ENCODE peak calls at places on chromosomes 5 and 9, in six cellular contexts. C is lung, U is mesendoderm, Y is mammary epithelial cell, O is colonic mucosa, H is right lobe of liver. V is an unnamed sample.

GRCh38 chr5:146789712-146790660 is 88.6 kb downstream of the PPP2R2B start:
- DNase-seq in C (no peak), U (peak; percentile 70), Y (no peak), O (no peak), H (no peak), V (peak; percentile 78)

GRCh38 chr9:116002624-116003023 is 151.0 kb upstream of the PAPPA start:
- DNase-seq in C (no peak), U (no peak), Y (peak; percentile 83), O (no peak), H (peak; percentile 43), V (no peak)

GRCh38 chr5:142600611-142601360 is 85.1 kb downstream of the FGF1 start:
- DNase-seq in C (no peak), U (no peak), Y (no peak), O (no peak), H (peak; percentile 54), V (no peak)

GRCh38 chr9:82923410-82924242 is 139.3 kb downstream of the RASEF start:
- DNase-seq in C (no peak), U (no peak), Y (peak; percentile 11), O (no peak), H (no peak), V (no peak)

GRCh38 chr5:95241635-95242034 is 43.3 kb downstream of the MCTP1 start:
- DNase-seq in C (no peak), U (no peak), Y (no peak), O (no peak), H (no peak), V (no peak)

GRCh38 chr5:138000102-138000723 is 32.7 kb downstream of the FAM13B start:
- DNase-seq in C (no peak), U (peak; percentile 26), Y (peak; percentile 52), O (no peak), H (no peak), V (no peak)

GRCh38 chr5:36889264-36889663 is 12.7 kb downstream of the NIPBL start:
- DNase-seq in C (no peak), U (no peak), Y (no peak), O (no peak), H (no peak), V (no peak)

GRCh38 chr5:38258319-38259061 is at the start of gene EGFLAM:
- DNase-seq in C (no peak), U (peak; percentile 88), Y (peak; percentile 4), O (no peak), H (no peak), V (peak; percentile 91)

GRCh38 chr5:65190328-65191053 is 291.2 kb downstream of the ADAMTS6 start:
- DNase-seq in C (no peak), U (no peak), Y (peak; percentile 99), O (no peak), H (no peak), V (no peak)

GRCh38 chr9:92807757-92808725 is 43.4 kb upstream of the BICD2 start:
- DNase-seq in C (no peak), U (no peak), Y (no peak), O (no peak), H (no peak), V (peak; percentile 71)

GRCh38 chr5:169268019-169268418 is 32.9 kb downstream of the SLIT3 start:
- DNase-seq in C (no peak), U (peak; percentile 20), Y (peak; percentile 55), O (no peak), H (no peak), V (no peak)

GRCh38 chr5:34656001-34656699 is at the start of gene RAI14:
- DNase-seq in C (peak; percentile 78), U (peak; percentile 92), Y (peak; percentile 80), O (peak; percentile 74), H (peak; percentile 92), V (peak; percentile 93)

GRCh38 chr9:101469026-101469425 is 33.5 kb upstream of the ALDOB start:
- DNase-seq in C (no peak), U (no peak), Y (no peak), O (no peak), H (no peak), V (no peak)

GRCh38 chr5:157389103-157389502 is 70.9 kb upstream of the NIPAL4 start:
- DNase-seq in C (no peak), U (no peak), Y (no peak), O (no peak), H (no peak), V (no peak)

GRCh38 chr5:168311061-168311566 is 19.7 kb downstream of the WWC1 start:
- DNase-seq in C (no peak), U (peak; percentile 55), Y (no peak), O (peak; percentile 67), H (no peak), V (peak; percentile 78)

GRCh38 chr9:69645488-69645887 is 26.7 kb downstream of the APBA1 start:
- DNase-seq in C (peak; percentile 79), U (peak; percentile 3), Y (peak; percentile 48), O (peak; percentile 77), H (peak; percentile 50), V (peak; percentile 62)
- H3K4me3 ChIP-seq in C (no peak overlapping the region), U (no peak overlapping the region), Y (peak overlapping the region; percentile 29), O (no peak overlapping the region), H (no peak overlapping the region), V (no peak overlapping the region)

GRCh38 chr9:2494571-2494970 is 127.0 kb upstream of the VLDLR start:
- DNase-seq in C (peak; percentile 32), U (peak; percentile 93), Y (peak; percentile 33), O (no peak), H (no peak), V (peak; percentile 67)

GRCh38 chr9:2495221-2496005 is 126.2 kb upstream of the VLDLR start:
- DNase-seq in C (no peak), U (peak; percentile 69), Y (peak; percentile 13), O (no peak), H (no peak), V (no peak)

GRCh38 chr9:2497666-2498400 is 123.8 kb upstream of the VLDLR start:
- DNase-seq in C (no peak), U (peak; percentile 78), Y (no peak), O (no peak), H (no peak), V (peak; percentile 78)

GRCh38 chr9:2496934-2497333 is 124.7 kb upstream of the VLDLR start:
- DNase-seq in C (no peak), U (no peak), Y (no peak), O (no peak), H (no peak), V (no peak)

DNA sequence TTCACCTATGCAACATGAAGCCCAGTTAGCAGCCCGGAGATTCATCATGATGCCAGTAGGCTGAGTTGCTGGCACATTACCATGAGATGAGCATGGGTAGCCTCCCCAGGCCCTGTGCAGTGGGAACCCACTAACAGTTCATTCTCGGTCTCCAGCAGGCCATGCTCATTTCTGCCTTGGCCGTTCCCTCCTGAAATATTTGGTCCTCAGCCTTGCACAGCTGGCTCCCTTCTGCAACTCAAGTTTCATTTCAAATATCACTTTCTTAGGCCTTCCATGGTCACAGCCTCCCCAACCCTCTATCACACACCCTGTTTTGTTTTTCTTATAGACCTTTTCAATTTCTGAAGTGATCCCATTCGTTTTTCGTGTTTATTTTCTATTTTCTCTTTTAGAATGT is 125.4 kb upstream of the VLDLR start:
- DNase-seq in C (no peak), U (no peak), Y (no peak), O (no peak), H (no peak), V (no peak)
- H3K4me1 ChIP-seq in C (peaks cover 9% of the 10 kb centered on the region), U (peaks cover 6% of the 10 kb centered on the region), Y (peaks cover 14% of the 10 kb centered on the region), O (no peaks in the 10 kb centered on the region), H (no peaks in the 10 kb centered on the region), V (peaks cover 2% of the 10 kb centered on the region)

DNA sequence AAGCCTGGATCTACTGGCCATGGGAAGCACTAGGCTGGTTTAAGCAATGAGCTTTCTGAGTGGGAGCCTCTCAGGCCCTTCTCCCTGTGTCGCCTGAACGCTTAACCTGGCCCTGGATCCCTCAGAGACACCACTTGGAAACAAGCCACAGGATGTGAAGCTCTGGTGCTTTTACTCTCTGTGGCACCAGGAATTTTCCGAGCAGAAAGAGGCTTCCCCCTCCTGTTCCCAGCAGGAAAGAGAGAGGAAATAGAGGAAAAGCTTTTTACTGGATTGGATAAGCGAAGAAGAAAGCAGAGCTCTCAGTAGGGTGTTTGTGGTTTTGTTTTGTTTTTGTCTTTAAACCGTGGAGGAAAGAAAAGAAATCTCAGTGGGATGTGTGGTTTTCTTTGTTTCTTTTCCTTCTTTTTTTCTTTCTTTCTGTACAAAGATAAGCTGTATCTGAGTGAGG is 34.5 kb downstream of the COL15A1 start:
- DNase-seq in C (no peak), U (no peak), Y (no peak), O (no peak), H (no peak), V (no peak)
- H3K27ac ChIP-seq in C (peak overlapping the region; percentile 58), U (peak overlapping the region; percentile 66), Y (no peak overlapping the region), O (no peak overlapping the region), H (no peak overlapping the region), V (no peak overlapping the region)

DNA sequence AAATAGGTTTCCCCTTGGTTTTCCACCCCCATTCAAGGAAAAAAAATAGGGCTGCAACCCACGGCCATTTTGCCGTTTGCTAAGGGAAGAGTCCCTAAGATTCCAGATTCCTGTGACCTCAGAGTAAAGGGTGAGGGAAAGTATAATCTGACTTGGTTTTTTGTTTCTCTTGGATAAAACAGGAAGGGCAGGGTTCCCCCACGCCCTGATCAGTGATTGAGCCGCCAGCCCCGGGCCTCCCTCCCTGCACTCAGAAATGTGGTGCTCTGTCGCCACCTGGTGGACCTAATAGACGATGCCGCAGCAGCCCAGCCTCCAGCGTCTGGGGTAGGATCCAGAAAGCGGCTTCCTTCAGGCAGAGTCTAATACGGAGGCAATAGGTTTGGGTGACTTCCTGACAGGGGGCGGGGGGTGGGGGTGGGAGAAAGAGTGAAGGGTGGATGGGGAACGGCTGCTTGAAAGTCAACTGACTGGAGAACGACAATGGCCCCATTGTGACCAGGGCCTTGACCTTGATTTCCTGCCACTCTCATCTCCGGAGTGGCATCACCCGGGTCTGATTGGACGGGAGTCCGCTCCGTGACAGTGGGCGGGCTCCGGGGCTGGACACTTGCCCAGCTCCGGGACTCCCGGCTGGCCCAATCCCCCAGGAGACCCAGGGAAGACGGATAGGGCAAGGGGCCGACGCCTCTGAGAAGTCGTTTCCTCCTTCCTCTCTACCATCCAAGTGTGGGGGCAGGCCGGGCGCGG is 17.8 kb upstream of the CYSTM1 start:
- DNase-seq in C (peak; percentile 88), U (peak; percentile 87), Y (peak; percentile 66), O (peak; percentile 93), H (peak; percentile 90), V (peak; percentile 97)
- H3K4me3 ChIP-seq in C (no peak overlapping the region), U (no peak overlapping the region), Y (peak overlapping the region; percentile 23), O (peak overlapping the region; percentile 31), H (peak overlapping the region; percentile 2), V (no peak overlapping the region)

V was measured in endodermal cell.